ENCODE peak calls at places on chromosome 3, in seven cellular contexts. One of them, this sample, is unnamed.
A peak's percentile ranks its signal among the peaks of the same experiment; 100 is the strongest.

GRCh38 chr3:61564405-61565059 is 3.2 kb downstream of the PTPRG start:
- DNase-seq in esophagus muscularis mucosa: no peak
- DNase-seq in OCI-LY7: no peak
- DNase-seq in CD8-positive, alpha-beta T cell: no peak
- DNase-seq in sigmoid colon: peak; percentile 92
- DNase-seq in epithelial cell of esophagus: peak; percentile 72
- DNase-seq in progenitor cell of endocrine pancreas: peak; percentile 82
- DNase-seq in this sample: peak; percentile 36

GRCh38 chr3:196985298-196985697 is 16.7 kb upstream of the PIGZ start:
- DNase-seq in esophagus muscularis mucosa: no peak
- DNase-seq in OCI-LY7: no peak
- DNase-seq in CD8-positive, alpha-beta T cell: no peak
- DNase-seq in sigmoid colon: no peak
- DNase-seq in epithelial cell of esophagus: no peak
- DNase-seq in progenitor cell of endocrine pancreas: no peak
- DNase-seq in this sample: no peak

GRCh38 chr3:34219556-34219955 is 421.1 kb downstream of the PDCD6IP start:
- DNase-seq in esophagus muscularis mucosa: no peak
- DNase-seq in OCI-LY7: no peak
- DNase-seq in CD8-positive, alpha-beta T cell: no peak
- DNase-seq in sigmoid colon: no peak
- DNase-seq in epithelial cell of esophagus: no peak
- DNase-seq in progenitor cell of endocrine pancreas: no peak
- DNase-seq in this sample: no peak

GRCh38 chr3:10206166-10206511 is 41.4 kb downstream of the IRAK2 start:
- DNase-seq in esophagus muscularis mucosa: no peak
- DNase-seq in OCI-LY7: no peak
- DNase-seq in CD8-positive, alpha-beta T cell: no peak
- DNase-seq in sigmoid colon: no peak
- DNase-seq in epithelial cell of esophagus: no peak
- DNase-seq in progenitor cell of endocrine pancreas: no peak
- DNase-seq in this sample: no peak

GRCh38 chr3:188507244-188507720 is 353.3 kb downstream of the LPP start:
- DNase-seq in esophagus muscularis mucosa: no peak
- DNase-seq in OCI-LY7: peak; percentile 13
- DNase-seq in CD8-positive, alpha-beta T cell: no peak
- DNase-seq in sigmoid colon: no peak
- DNase-seq in epithelial cell of esophagus: peak; percentile 15
- DNase-seq in progenitor cell of endocrine pancreas: no peak
- DNase-seq in this sample: no peak

GRCh38 chr3:112634786-112635541 is 6.0 kb downstream of the CCDC80 start:
- DNase-seq in esophagus muscularis mucosa: no peak
- DNase-seq in OCI-LY7: peak; percentile 19
- DNase-seq in CD8-positive, alpha-beta T cell: no peak
- DNase-seq in sigmoid colon: no peak
- DNase-seq in epithelial cell of esophagus: no peak
- DNase-seq in progenitor cell of endocrine pancreas: no peak
- DNase-seq in this sample: no peak

GRCh38 chr3:53803816-53804545 is 42.2 kb downstream of the CHDH start:
- DNase-seq in esophagus muscularis mucosa: no peak
- DNase-seq in OCI-LY7: no peak
- DNase-seq in CD8-positive, alpha-beta T cell: no peak
- DNase-seq in sigmoid colon: peak; percentile 34
- DNase-seq in epithelial cell of esophagus: no peak
- DNase-seq in progenitor cell of endocrine pancreas: no peak
- DNase-seq in this sample: no peak

GRCh38 chr3:141477224-141477623 is 9.6 kb upstream of the RASA2 start:
- DNase-seq in esophagus muscularis mucosa: no peak
- DNase-seq in OCI-LY7: no peak
- DNase-seq in CD8-positive, alpha-beta T cell: no peak
- DNase-seq in sigmoid colon: no peak
- DNase-seq in epithelial cell of esophagus: peak; percentile 97
- DNase-seq in progenitor cell of endocrine pancreas: no peak
- DNase-seq in this sample: no peak

GRCh38 chr3:87901141-87901540 is 157.7 kb downstream of the CGGBP1 start:
- DNase-seq in esophagus muscularis mucosa: no peak
- DNase-seq in OCI-LY7: no peak
- DNase-seq in CD8-positive, alpha-beta T cell: no peak
- DNase-seq in sigmoid colon: no peak
- DNase-seq in epithelial cell of esophagus: no peak
- DNase-seq in progenitor cell of endocrine pancreas: no peak
- DNase-seq in this sample: no peak

GRCh38 chr3:133152056-133152455 is 113.9 kb downstream of the TMEM108 start:
- DNase-seq in esophagus muscularis mucosa: no peak
- DNase-seq in OCI-LY7: no peak
- DNase-seq in CD8-positive, alpha-beta T cell: no peak
- DNase-seq in sigmoid colon: no peak
- DNase-seq in epithelial cell of esophagus: no peak
- DNase-seq in progenitor cell of endocrine pancreas: no peak
- DNase-seq in this sample: no peak

GRCh38 chr3:140432176-140432753 is 245.6 kb upstream of the TRIM42 start:
- DNase-seq in esophagus muscularis mucosa: no peak
- DNase-seq in OCI-LY7: no peak
- DNase-seq in CD8-positive, alpha-beta T cell: no peak
- DNase-seq in sigmoid colon: no peak
- DNase-seq in epithelial cell of esophagus: no peak
- DNase-seq in progenitor cell of endocrine pancreas: no peak
- DNase-seq in this sample: no peak

GRCh38 chr3:197420115-197420514 is 121.7 kb upstream of the DLG1 start:
- DNase-seq in esophagus muscularis mucosa: no peak
- DNase-seq in OCI-LY7: no peak
- DNase-seq in CD8-positive, alpha-beta T cell: no peak
- DNase-seq in sigmoid colon: no peak
- DNase-seq in epithelial cell of esophagus: no peak
- DNase-seq in progenitor cell of endocrine pancreas: no peak
- DNase-seq in this sample: no peak

GRCh38 chr3:131361464-131362421 is 19.8 kb upstream of the NUDT16 start:
- DNase-seq in esophagus muscularis mucosa: no peak
- DNase-seq in OCI-LY7: no peak
- DNase-seq in CD8-positive, alpha-beta T cell: no peak
- DNase-seq in sigmoid colon: peak; percentile 86
- DNase-seq in epithelial cell of esophagus: peak; percentile 74
- DNase-seq in progenitor cell of endocrine pancreas: peak; percentile 83
- DNase-seq in this sample: peak; percentile 60

GRCh38 chr3:104519968-104520655 is 846.6 kb upstream of the ALCAM start:
- DNase-seq in esophagus muscularis mucosa: no peak
- DNase-seq in OCI-LY7: no peak
- DNase-seq in CD8-positive, alpha-beta T cell: no peak
- DNase-seq in sigmoid colon: no peak
- DNase-seq in epithelial cell of esophagus: no peak
- DNase-seq in progenitor cell of endocrine pancreas: no peak
- DNase-seq in this sample: no peak

GRCh38 chr3:66037986-66038369 is 740 bp downstream of the MAGI1 start:
- DNase-seq in esophagus muscularis mucosa: no peak
- DNase-seq in OCI-LY7: peak; percentile 19
- DNase-seq in CD8-positive, alpha-beta T cell: no peak
- DNase-seq in sigmoid colon: no peak
- DNase-seq in epithelial cell of esophagus: no peak
- DNase-seq in progenitor cell of endocrine pancreas: peak; percentile 20
- DNase-seq in this sample: peak; percentile 40

GRCh38 chr3:72494076-72495000 is 353.9 kb downstream of the SHQ1 start:
- DNase-seq in esophagus muscularis mucosa: no peak
- DNase-seq in OCI-LY7: no peak
- DNase-seq in CD8-positive, alpha-beta T cell: no peak
- DNase-seq in sigmoid colon: no peak
- DNase-seq in epithelial cell of esophagus: no peak
- DNase-seq in progenitor cell of endocrine pancreas: no peak
- DNase-seq in this sample: no peak

GRCh38 chr3:195794708-195795107 is 17.0 kb downstream of the MUC4 start:
- DNase-seq in esophagus muscularis mucosa: no peak
- DNase-seq in OCI-LY7: no peak
- DNase-seq in CD8-positive, alpha-beta T cell: no peak
- DNase-seq in sigmoid colon: peak; percentile 19
- DNase-seq in epithelial cell of esophagus: no peak
- DNase-seq in progenitor cell of endocrine pancreas: no peak
- DNase-seq in this sample: no peak

GRCh38 chr3:60079076-60079475 is 1029.3 kb upstream of the CFAP20DC start:
- DNase-seq in esophagus muscularis mucosa: no peak
- DNase-seq in OCI-LY7: peak; percentile 85
- DNase-seq in CD8-positive, alpha-beta T cell: no peak
- DNase-seq in sigmoid colon: no peak
- DNase-seq in epithelial cell of esophagus: no peak
- DNase-seq in progenitor cell of endocrine pancreas: no peak
- DNase-seq in this sample: peak; percentile 13

GRCh38 chr3:99902091-99902490 is 84.4 kb downstream of the CMSS1 start:
- DNase-seq in esophagus muscularis mucosa: no peak
- DNase-seq in OCI-LY7: no peak
- DNase-seq in CD8-positive, alpha-beta T cell: no peak
- DNase-seq in sigmoid colon: no peak
- DNase-seq in epithelial cell of esophagus: peak; percentile 64
- DNase-seq in progenitor cell of endocrine pancreas: no peak
- DNase-seq in this sample: no peak

GRCh38 chr3:71305246-71306206 is 278.0 kb downstream of the FOXP1 start:
- DNase-seq in esophagus muscularis mucosa: no peak
- DNase-seq in OCI-LY7: no peak
- DNase-seq in CD8-positive, alpha-beta T cell: no peak
- DNase-seq in sigmoid colon: no peak
- DNase-seq in epithelial cell of esophagus: peak; percentile 36
- DNase-seq in progenitor cell of endocrine pancreas: peak; percentile 14
- DNase-seq in this sample: no peak

GRCh38 chr3:54278960-54279359 is 156.6 kb downstream of the CACNA2D3 start:
- DNase-seq in esophagus muscularis mucosa: no peak
- DNase-seq in OCI-LY7: no peak
- DNase-seq in CD8-positive, alpha-beta T cell: no peak
- DNase-seq in sigmoid colon: no peak
- DNase-seq in epithelial cell of esophagus: peak; percentile 7
- DNase-seq in progenitor cell of endocrine pancreas: no peak
- DNase-seq in this sample: no peak

GRCh38 chr3:58560771-58561311 is 16.4 kb downstream of the FAM107A start:
- DNase-seq in esophagus muscularis mucosa: no peak
- DNase-seq in OCI-LY7: peak; percentile 18
- DNase-seq in CD8-positive, alpha-beta T cell: peak; percentile 13
- DNase-seq in sigmoid colon: no peak
- DNase-seq in epithelial cell of esophagus: peak; percentile 53
- DNase-seq in progenitor cell of endocrine pancreas: no peak
- DNase-seq in this sample: no peak

GRCh38 chr3:152466784-152467183 is 198.1 kb downstream of the MBNL1 start:
- DNase-seq in esophagus muscularis mucosa: no peak
- DNase-seq in OCI-LY7: peak; percentile 43
- DNase-seq in CD8-positive, alpha-beta T cell: no peak
- DNase-seq in sigmoid colon: no peak
- DNase-seq in epithelial cell of esophagus: peak; percentile 42
- DNase-seq in progenitor cell of endocrine pancreas: no peak
- DNase-seq in this sample: no peak
- TF ChIP-seq CTCF in esophagus muscularis mucosa: peak; percentile 54
- TF ChIP-seq CTCF in OCI-LY7: peak; percentile 84
- TF ChIP-seq CTCF in CD8-positive, alpha-beta T cell: peak; percentile 77
- TF ChIP-seq CTCF in sigmoid colon: peak; percentile 42
- TF ChIP-seq CTCF in epithelial cell of esophagus: peak; percentile 53
- TF ChIP-seq CTCF in progenitor cell of endocrine pancreas: peak; percentile 52
- TF ChIP-seq CTCF in this sample: peak; percentile 34

GRCh38 chr3:7146529-7146928 is 285.6 kb downstream of the GRM7 start:
- DNase-seq in esophagus muscularis mucosa: no peak
- DNase-seq in OCI-LY7: no peak
- DNase-seq in CD8-positive, alpha-beta T cell: no peak
- DNase-seq in sigmoid colon: no peak
- DNase-seq in epithelial cell of esophagus: no peak
- DNase-seq in progenitor cell of endocrine pancreas: no peak
- DNase-seq in this sample: no peak

DNA sequence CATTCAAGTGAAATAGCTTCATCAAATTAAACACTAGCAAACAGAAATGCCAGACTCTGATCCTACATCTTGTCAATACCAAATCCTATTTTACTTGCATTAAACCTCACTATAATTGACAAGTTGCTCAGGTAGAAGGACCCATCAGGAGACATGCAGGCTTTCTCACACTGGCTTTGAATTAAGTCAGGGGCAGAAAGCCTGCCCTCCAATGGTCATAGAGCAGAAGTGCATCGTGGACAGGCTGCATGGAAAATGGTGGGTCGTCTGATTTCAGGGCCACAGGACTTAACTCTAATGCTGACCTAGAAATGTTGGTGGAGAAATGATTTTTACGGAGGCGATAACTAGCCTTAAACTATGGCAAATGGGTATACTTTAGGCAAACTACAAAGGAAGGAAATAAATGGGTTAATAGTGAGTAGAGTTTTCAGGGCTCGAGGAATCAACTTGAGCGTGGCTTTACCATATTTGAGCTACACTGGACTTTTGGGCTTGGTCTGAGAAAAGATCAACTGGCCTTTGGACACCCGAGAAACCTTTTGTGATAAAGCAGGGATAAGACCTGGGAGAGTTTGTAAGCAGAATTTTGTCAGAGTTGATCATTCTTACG is 283.9 kb downstream of the GRM7 start:
- DNase-seq in esophagus muscularis mucosa: no peak
- DNase-seq in OCI-LY7: peak; percentile 44
- DNase-seq in CD8-positive, alpha-beta T cell: no peak
- DNase-seq in sigmoid colon: no peak
- DNase-seq in epithelial cell of esophagus: peak; percentile 13
- DNase-seq in progenitor cell of endocrine pancreas: no peak
- DNase-seq in this sample: peak; percentile 6
- TF ChIP-seq CTCF in esophagus muscularis mucosa: peak; percentile 32
- TF ChIP-seq CTCF in OCI-LY7: peak; percentile 81
- TF ChIP-seq CTCF in CD8-positive, alpha-beta T cell: no peak
- TF ChIP-seq CTCF in sigmoid colon: no peak
- TF ChIP-seq CTCF in epithelial cell of esophagus: peak; percentile 70
- TF ChIP-seq CTCF in progenitor cell of endocrine pancreas: peak; percentile 68
- TF ChIP-seq CTCF in this sample: peak; percentile 66

DNA sequence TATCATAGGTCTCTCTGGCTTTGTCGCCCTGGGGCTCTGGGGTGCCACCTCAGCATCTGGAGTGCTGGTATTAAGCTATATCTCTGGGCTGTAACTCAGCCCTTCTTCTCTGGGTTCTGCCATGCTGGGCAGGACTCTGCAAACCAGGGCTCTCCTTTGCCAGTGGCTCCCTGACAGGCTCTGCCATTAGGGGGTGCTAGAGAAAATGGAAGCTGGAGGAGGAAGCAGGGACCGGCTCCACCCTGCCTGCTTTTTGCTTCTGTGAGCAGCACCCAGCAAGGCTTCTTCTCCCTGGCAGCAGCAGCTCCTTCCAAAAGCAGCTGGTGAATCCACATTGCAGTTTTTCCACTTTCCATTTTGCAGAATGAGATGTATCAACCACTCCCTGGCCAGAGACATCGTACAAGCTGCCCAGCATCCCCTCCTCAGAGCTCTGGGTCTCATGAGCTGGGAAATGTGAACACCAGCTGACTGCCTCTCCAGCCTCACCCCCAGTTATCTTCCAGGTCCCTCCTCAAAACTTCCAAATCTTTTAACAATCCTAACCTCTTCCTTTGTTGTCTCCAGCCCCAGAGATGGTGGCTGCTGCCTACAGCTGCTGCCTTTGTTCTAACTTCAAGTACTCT is 165.0 kb downstream of the ABHD5 start:
- DNase-seq in esophagus muscularis mucosa: peak; percentile 84
- DNase-seq in OCI-LY7: peak; percentile 80
- DNase-seq in CD8-positive, alpha-beta T cell: peak; percentile 50
- DNase-seq in sigmoid colon: no peak
- DNase-seq in epithelial cell of esophagus: peak; percentile 78
- DNase-seq in progenitor cell of endocrine pancreas: peak; percentile 35
- DNase-seq in this sample: peak; percentile 54
- TF ChIP-seq CTCF in esophagus muscularis mucosa: peak; percentile 65
- TF ChIP-seq CTCF in OCI-LY7: peak; percentile 91
- TF ChIP-seq CTCF in CD8-positive, alpha-beta T cell: peak; percentile 33
- TF ChIP-seq CTCF in sigmoid colon: no peak
- TF ChIP-seq CTCF in epithelial cell of esophagus: peak; percentile 77
- TF ChIP-seq CTCF in progenitor cell of endocrine pancreas: peak; percentile 61
- TF ChIP-seq CTCF in this sample: peak; percentile 80

DNA sequence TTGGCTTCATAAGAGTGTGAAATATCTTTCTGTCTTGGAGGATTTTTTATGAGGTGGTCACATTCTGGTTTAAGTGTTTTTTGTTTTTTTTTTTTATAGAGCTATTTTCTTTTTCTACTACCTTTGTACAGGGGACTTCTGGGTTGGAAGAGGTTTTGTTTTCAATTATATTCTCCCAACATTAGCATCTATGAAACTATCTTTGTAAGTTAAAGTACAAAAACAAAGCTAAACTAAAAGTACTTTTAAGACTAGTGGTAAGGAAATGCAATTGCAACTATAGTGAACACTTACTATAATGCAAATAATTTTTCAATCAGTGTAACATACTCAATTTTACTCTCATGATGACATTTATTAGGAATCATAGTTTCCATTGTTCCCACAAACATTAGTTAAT is 688.2 kb downstream of the SI start:
- DNase-seq in esophagus muscularis mucosa: no peak
- DNase-seq in OCI-LY7: no peak
- DNase-seq in CD8-positive, alpha-beta T cell: no peak
- DNase-seq in sigmoid colon: no peak
- DNase-seq in epithelial cell of esophagus: no peak
- DNase-seq in progenitor cell of endocrine pancreas: no peak
- DNase-seq in this sample: no peak
- TF ChIP-seq CTCF in esophagus muscularis mucosa: peak; percentile 10
- TF ChIP-seq CTCF in OCI-LY7: peak; percentile 66
- TF ChIP-seq CTCF in CD8-positive, alpha-beta T cell: no peak
- TF ChIP-seq CTCF in sigmoid colon: no peak
- TF ChIP-seq CTCF in epithelial cell of esophagus: no peak
- TF ChIP-seq CTCF in progenitor cell of endocrine pancreas: peak; percentile 40
- TF ChIP-seq CTCF in this sample: no peak

This sample was measured in GM13977.